ENCODE peak calls at places on chromosomes 5 and 9, in nine cellular contexts. One of them, this sample, is unnamed.

GRCh38 chr5:79791843-79792242 is 102.2 kb downstream of the CMYA5 start:
- DNase-seq in H1: no peak
- DNase-seq in body of pancreas: peak
- DNase-seq in tibial artery: no peak
- DNase-seq in CD8-positive, alpha-beta memory T cell: no peak
- DNase-seq in breast epithelium: no peak
- DNase-seq in A549: no peak
- DNase-seq in hepatocyte: no peak
- DNase-seq in left ventricle myocardium inferior: no peak
- DNase-seq in this sample: no peak

GRCh38 chr5:67163231-67163756 is 33.3 kb downstream of the CD180 start:
- DNase-seq in H1: no peak
- DNase-seq in body of pancreas: no peak
- DNase-seq in tibial artery: no peak
- DNase-seq in CD8-positive, alpha-beta memory T cell: no peak
- DNase-seq in breast epithelium: no peak
- DNase-seq in A549: no peak
- DNase-seq in hepatocyte: no peak
- DNase-seq in left ventricle myocardium inferior: no peak
- DNase-seq in this sample: no peak

GRCh38 chr5:593511-593910 is 18.6 kb upstream of the CEP72 start:
- DNase-seq in H1: no peak
- DNase-seq in body of pancreas: no peak
- DNase-seq in tibial artery: peak
- DNase-seq in CD8-positive, alpha-beta memory T cell: no peak
- DNase-seq in breast epithelium: no peak
- DNase-seq in A549: no peak
- DNase-seq in hepatocyte: no peak
- DNase-seq in left ventricle myocardium inferior: no peak
- DNase-seq in this sample: no peak

GRCh38 chr5:11511878-11512277 is 392.4 kb downstream of the CTNND2 start:
- DNase-seq in H1: no peak
- DNase-seq in body of pancreas: no peak
- DNase-seq in tibial artery: no peak
- DNase-seq in CD8-positive, alpha-beta memory T cell: no peak
- DNase-seq in breast epithelium: no peak
- DNase-seq in A549: no peak
- DNase-seq in hepatocyte: no peak
- DNase-seq in left ventricle myocardium inferior: no peak
- DNase-seq in this sample: no peak

GRCh38 chr5:110625376-110625999 is 101.0 kb downstream of the TMEM232 start:
- DNase-seq in H1: no peak
- DNase-seq in body of pancreas: no peak
- DNase-seq in tibial artery: no peak
- DNase-seq in CD8-positive, alpha-beta memory T cell: peak
- DNase-seq in breast epithelium: no peak
- DNase-seq in A549: peak
- DNase-seq in hepatocyte: peak
- DNase-seq in left ventricle myocardium inferior: no peak
- DNase-seq in this sample: peak

GRCh38 chr5:90111354-90112070 is 298.0 kb downstream of the CETN3 start:
- DNase-seq in H1: no peak
- DNase-seq in body of pancreas: no peak
- DNase-seq in tibial artery: no peak
- DNase-seq in CD8-positive, alpha-beta memory T cell: no peak
- DNase-seq in breast epithelium: no peak
- DNase-seq in A549: no peak
- DNase-seq in hepatocyte: no peak
- DNase-seq in left ventricle myocardium inferior: no peak
- DNase-seq in this sample: peak

GRCh38 chr9:1047605-1048235 is 2.4 kb upstream of the DMRT2 start:
- DNase-seq in H1: no peak
- DNase-seq in body of pancreas: no peak
- DNase-seq in tibial artery: no peak
- DNase-seq in CD8-positive, alpha-beta memory T cell: no peak
- DNase-seq in breast epithelium: no peak
- DNase-seq in A549: no peak
- DNase-seq in hepatocyte: no peak
- DNase-seq in left ventricle myocardium inferior: no peak
- DNase-seq in this sample: no peak

GRCh38 chr5:95020382-95020781 is 264.5 kb downstream of the MCTP1 start:
- DNase-seq in H1: no peak
- DNase-seq in body of pancreas: no peak
- DNase-seq in tibial artery: no peak
- DNase-seq in CD8-positive, alpha-beta memory T cell: no peak
- DNase-seq in breast epithelium: no peak
- DNase-seq in A549: no peak
- DNase-seq in hepatocyte: no peak
- DNase-seq in left ventricle myocardium inferior: no peak
- DNase-seq in this sample: no peak

GRCh38 chr9:94817291-94818195 is 91.0 kb downstream of the AOPEP start:
- DNase-seq in H1: no peak
- DNase-seq in body of pancreas: no peak
- DNase-seq in tibial artery: no peak
- DNase-seq in CD8-positive, alpha-beta memory T cell: no peak
- DNase-seq in breast epithelium: no peak
- DNase-seq in A549: no peak
- DNase-seq in hepatocyte: no peak
- DNase-seq in left ventricle myocardium inferior: no peak
- DNase-seq in this sample: peak

GRCh38 chr9:33159058-33159759 is 7.9 kb downstream of the B4GALT1 start:
- DNase-seq in H1: no peak
- DNase-seq in body of pancreas: peak
- DNase-seq in tibial artery: peak
- DNase-seq in CD8-positive, alpha-beta memory T cell: peak
- DNase-seq in breast epithelium: no peak
- DNase-seq in A549: peak
- DNase-seq in hepatocyte: peak
- DNase-seq in left ventricle myocardium inferior: peak
- DNase-seq in this sample: peak

GRCh38 chr5:142319105-142319504 is 5.7 kb downstream of the SPRY4 start:
- DNase-seq in H1: no peak
- DNase-seq in body of pancreas: no peak
- DNase-seq in tibial artery: no peak
- DNase-seq in CD8-positive, alpha-beta memory T cell: no peak
- DNase-seq in breast epithelium: no peak
- DNase-seq in A549: no peak
- DNase-seq in hepatocyte: no peak
- DNase-seq in left ventricle myocardium inferior: no peak
- DNase-seq in this sample: no peak

GRCh38 chr5:142319560-142320426 is 5.0 kb downstream of the SPRY4 start:
- DNase-seq in H1: no peak
- DNase-seq in body of pancreas: no peak
- DNase-seq in tibial artery: no peak
- DNase-seq in CD8-positive, alpha-beta memory T cell: no peak
- DNase-seq in breast epithelium: no peak
- DNase-seq in A549: no peak
- DNase-seq in hepatocyte: no peak
- DNase-seq in left ventricle myocardium inferior: no peak
- DNase-seq in this sample: no peak

GRCh38 chr5:142320427-142320732 is 4.4 kb downstream of the SPRY4 start:
- DNase-seq in H1: no peak
- DNase-seq in body of pancreas: no peak
- DNase-seq in tibial artery: no peak
- DNase-seq in CD8-positive, alpha-beta memory T cell: no peak
- DNase-seq in breast epithelium: no peak
- DNase-seq in A549: no peak
- DNase-seq in hepatocyte: peak
- DNase-seq in left ventricle myocardium inferior: no peak
- DNase-seq in this sample: no peak

GRCh38 chr5:142322403-142322746 is 2.4 kb downstream of the SPRY4 start:
- DNase-seq in H1: no peak
- DNase-seq in body of pancreas: no peak
- DNase-seq in tibial artery: no peak
- DNase-seq in CD8-positive, alpha-beta memory T cell: no peak
- DNase-seq in breast epithelium: no peak
- DNase-seq in A549: no peak
- DNase-seq in hepatocyte: no peak
- DNase-seq in left ventricle myocardium inferior: no peak
- DNase-seq in this sample: no peak

GRCh38 chr5:142320851-142321560 is 3.8 kb downstream of the SPRY4 start:
- DNase-seq in H1: no peak
- DNase-seq in body of pancreas: no peak
- DNase-seq in tibial artery: no peak
- DNase-seq in CD8-positive, alpha-beta memory T cell: no peak
- DNase-seq in breast epithelium: no peak
- DNase-seq in A549: no peak
- DNase-seq in hepatocyte: no peak
- DNase-seq in left ventricle myocardium inferior: no peak
- DNase-seq in this sample: peak
- H3K27ac ChIP-seq in H1: no peak
- H3K27ac ChIP-seq in body of pancreas: peak
- H3K27ac ChIP-seq in tibial artery: peak
- H3K27ac ChIP-seq in CD8-positive, alpha-beta memory T cell: peak
- H3K27ac ChIP-seq in breast epithelium: peak
- H3K27ac ChIP-seq in A549: peak
- H3K27ac ChIP-seq in hepatocyte: peak
- H3K27ac ChIP-seq in left ventricle myocardium inferior: peak
- H3K27ac ChIP-seq in this sample: peak

GRCh38 chr5:75051217-75051751 is 1.1 kb downstream of the GCNT4 start:
- DNase-seq in H1: no peak
- DNase-seq in body of pancreas: peak
- DNase-seq in tibial artery: no peak
- DNase-seq in CD8-positive, alpha-beta memory T cell: peak
- DNase-seq in breast epithelium: no peak
- DNase-seq in A549: no peak
- DNase-seq in hepatocyte: peak
- DNase-seq in left ventricle myocardium inferior: no peak
- DNase-seq in this sample: no peak

GRCh38 chr5:75054110-75054930 is 2.0 kb upstream of the GCNT4 start:
- DNase-seq in H1: peak
- DNase-seq in body of pancreas: peak
- DNase-seq in tibial artery: peak
- DNase-seq in CD8-positive, alpha-beta memory T cell: no peak
- DNase-seq in breast epithelium: peak
- DNase-seq in A549: no peak
- DNase-seq in hepatocyte: peak
- DNase-seq in left ventricle myocardium inferior: peak
- DNase-seq in this sample: no peak

GRCh38 chr5:75052461-75053285 is at the start of gene GCNT4:
- DNase-seq in H1: no peak
- DNase-seq in body of pancreas: peak
- DNase-seq in tibial artery: peak
- DNase-seq in CD8-positive, alpha-beta memory T cell: peak
- DNase-seq in breast epithelium: no peak
- DNase-seq in A549: peak
- DNase-seq in hepatocyte: peak
- DNase-seq in left ventricle myocardium inferior: peak
- DNase-seq in this sample: peak

GRCh38 chr5:75055727-75056144 is 3.4 kb upstream of the GCNT4 start:
- DNase-seq in H1: peak
- DNase-seq in body of pancreas: no peak
- DNase-seq in tibial artery: no peak
- DNase-seq in CD8-positive, alpha-beta memory T cell: no peak
- DNase-seq in breast epithelium: no peak
- DNase-seq in A549: peak
- DNase-seq in hepatocyte: no peak
- DNase-seq in left ventricle myocardium inferior: no peak
- DNase-seq in this sample: no peak

DNA sequence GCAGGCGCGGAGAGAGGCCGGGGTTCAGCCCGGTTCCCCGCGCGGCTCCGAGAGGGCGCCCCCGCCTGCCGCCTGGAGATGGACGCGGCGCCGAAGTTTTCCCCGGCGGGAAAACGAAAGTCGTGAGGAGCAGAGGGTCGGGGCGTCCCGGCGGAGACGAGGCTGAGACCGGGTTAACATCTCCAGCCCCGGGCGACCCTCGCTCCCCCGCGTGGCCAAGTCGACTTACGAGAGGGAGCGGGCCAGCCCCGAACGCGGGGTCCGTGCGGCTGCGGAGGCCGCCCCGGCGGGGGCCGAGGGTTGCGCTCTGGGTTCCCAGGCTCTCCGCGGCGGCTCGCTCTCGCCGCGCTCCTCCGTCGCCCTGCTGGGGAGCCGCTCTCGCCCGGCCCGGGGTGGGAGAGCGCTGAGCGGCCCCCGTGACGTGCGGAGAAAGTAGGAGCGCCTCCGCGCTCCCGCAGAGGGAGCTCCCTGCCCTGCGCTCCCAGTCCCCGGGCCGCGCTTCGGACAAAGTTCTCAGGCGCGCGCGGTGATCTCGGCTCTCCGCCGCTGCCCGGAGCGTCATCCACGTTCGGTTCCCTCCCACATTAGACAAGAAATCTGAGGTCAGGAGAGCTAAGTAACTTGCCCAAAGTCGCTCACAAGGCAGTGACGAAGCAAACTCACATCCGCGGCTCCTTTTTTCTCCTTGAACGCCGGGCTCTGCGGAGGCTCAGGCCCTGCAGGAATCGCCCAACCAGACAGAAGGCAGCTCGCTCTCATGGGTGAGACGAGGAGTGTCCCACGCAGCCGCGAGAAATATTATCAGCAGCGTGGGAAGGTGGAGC is 1.1 kb upstream of the GCNT4 start:
- DNase-seq in H1: no peak
- DNase-seq in body of pancreas: peak
- DNase-seq in tibial artery: peak
- DNase-seq in CD8-positive, alpha-beta memory T cell: peak
- DNase-seq in breast epithelium: peak
- DNase-seq in A549: peak
- DNase-seq in hepatocyte: peak
- DNase-seq in left ventricle myocardium inferior: peak
- DNase-seq in this sample: peak
- H3K4me3 ChIP-seq in H1: peak
- H3K4me3 ChIP-seq in body of pancreas: peak
- H3K4me3 ChIP-seq in tibial artery: peak
- H3K4me3 ChIP-seq in CD8-positive, alpha-beta memory T cell: peak
- H3K4me3 ChIP-seq in breast epithelium: peak
- H3K4me3 ChIP-seq in A549: peak
- H3K4me3 ChIP-seq in hepatocyte: peak
- H3K4me3 ChIP-seq in left ventricle myocardium inferior: peak
- H3K4me3 ChIP-seq in this sample: peak

GRCh38 chr5:62626534-62626933 is 47.9 kb downstream of the LRRC70 start:
- DNase-seq in H1: no peak
- DNase-seq in body of pancreas: no peak
- DNase-seq in tibial artery: no peak
- DNase-seq in CD8-positive, alpha-beta memory T cell: no peak
- DNase-seq in breast epithelium: no peak
- DNase-seq in A549: no peak
- DNase-seq in hepatocyte: no peak
- DNase-seq in left ventricle myocardium inferior: no peak
- DNase-seq in this sample: no peak
- H3K27ac ChIP-seq in H1: no peak
- H3K27ac ChIP-seq in body of pancreas: no peak
- H3K27ac ChIP-seq in tibial artery: no peak
- H3K27ac ChIP-seq in CD8-positive, alpha-beta memory T cell: no peak
- H3K27ac ChIP-seq in breast epithelium: no peak
- H3K27ac ChIP-seq in A549: no peak
- H3K27ac ChIP-seq in hepatocyte: no peak
- H3K27ac ChIP-seq in left ventricle myocardium inferior: no peak
- H3K27ac ChIP-seq in this sample: no peak

GRCh38 chr9:120920495-120921178 is 6.0 kb downstream of the TRAF1 start:
- DNase-seq in H1: no peak
- DNase-seq in body of pancreas: no peak
- DNase-seq in tibial artery: no peak
- DNase-seq in CD8-positive, alpha-beta memory T cell: no peak
- DNase-seq in breast epithelium: no peak
- DNase-seq in A549: no peak
- DNase-seq in hepatocyte: no peak
- DNase-seq in left ventricle myocardium inferior: no peak
- DNase-seq in this sample: no peak
- H3K4me3 ChIP-seq in H1: no peak
- H3K4me3 ChIP-seq in body of pancreas: no peak
- H3K4me3 ChIP-seq in tibial artery: no peak
- H3K4me3 ChIP-seq in CD8-positive, alpha-beta memory T cell: peak
- H3K4me3 ChIP-seq in breast epithelium: no peak
- H3K4me3 ChIP-seq in A549: no peak
- H3K4me3 ChIP-seq in hepatocyte: no peak
- H3K4me3 ChIP-seq in left ventricle myocardium inferior: no peak
- H3K4me3 ChIP-seq in this sample: no peak

This sample was measured in SJCRH30.